ENCODE peak calls at places on chromosome 9, in four cellular contexts. One of them, this sample, is unnamed.

GRCh38 chr9:128127568-128127989 is at the start of gene PTGES2:
- DNase-seq in SK-N-SH: peak
- DNase-seq in K562: peak
- DNase-seq in HepG2: peak
- DNase-seq in this sample: peak

GRCh38 chr9:124473310-124473709 is 23.1 kb downstream of the ADGRD2 start:
- DNase-seq in SK-N-SH: no peak
- DNase-seq in HepG2: peak
- DNase-seq in K562: no peak
- DNase-seq in this sample: no peak

GRCh38 chr9:96061293-96061987 is 185.9 kb downstream of the ERCC6L2 start:
- DNase-seq in SK-N-SH: peak
- DNase-seq in K562: peak
- DNase-seq in HepG2: peak
- DNase-seq in this sample: peak

GRCh38 chr9:23851024-23851629 is 25.1 kb upstream of the ELAVL2 start:
- DNase-seq in SK-N-SH: peak
- DNase-seq in HepG2: no peak
- DNase-seq in K562: no peak
- DNase-seq in this sample: no peak

GRCh38 chr9:34602906-34603305 is 9.0 kb downstream of the RPP25L start:
- DNase-seq in SK-N-SH: no peak
- DNase-seq in K562: no peak
- DNase-seq in HepG2: no peak
- DNase-seq in this sample: no peak

GRCh38 chr9:7979591-7979990 is 180.0 kb upstream of the DMAC1 start:
- DNase-seq in HepG2: no peak
- DNase-seq in SK-N-SH: peak
- DNase-seq in K562: no peak
- DNase-seq in this sample: no peak

GRCh38 chr9:4508246-4508906 is 18.1 kb downstream of the SLC1A1 start:
- DNase-seq in K562: no peak
- DNase-seq in HepG2: no peak
- DNase-seq in SK-N-SH: no peak
- DNase-seq in this sample: no peak

GRCh38 chr9:125663127-125663526 is 43.9 kb downstream of the MAPKAP1 start:
- DNase-seq in K562: no peak
- DNase-seq in HepG2: no peak
- DNase-seq in SK-N-SH: no peak
- DNase-seq in this sample: peak

GRCh38 chr9:116716441-116716840 is 29.3 kb downstream of the TRIM32 start:
- DNase-seq in K562: no peak
- DNase-seq in SK-N-SH: no peak
- DNase-seq in HepG2: no peak
- DNase-seq in this sample: no peak

GRCh38 chr9:137017071-137017470 is 11.0 kb downstream of the ABCA2 start:
- DNase-seq in HepG2: no peak
- DNase-seq in K562: no peak
- DNase-seq in SK-N-SH: no peak
- DNase-seq in this sample: no peak

GRCh38 chr9:95757026-95757425 is 118.5 kb upstream of the ERCC6L2 start:
- DNase-seq in SK-N-SH: no peak
- DNase-seq in HepG2: no peak
- DNase-seq in K562: no peak
- DNase-seq in this sample: no peak

GRCh38 chr9:91817493-91818225 is 132.4 kb downstream of the ROR2 start:
- DNase-seq in K562: no peak
- DNase-seq in HepG2: no peak
- DNase-seq in SK-N-SH: no peak
- DNase-seq in this sample: no peak

GRCh38 chr9:129336130-129336528 is 158.1 kb upstream of the IER5L start:
- DNase-seq in HepG2: no peak
- DNase-seq in SK-N-SH: no peak
- DNase-seq in K562: no peak
- DNase-seq in this sample: no peak

GRCh38 chr9:33227013-33227398 is 13.0 kb upstream of the SPINK4 start:
- DNase-seq in K562: no peak
- DNase-seq in HepG2: no peak
- DNase-seq in SK-N-SH: no peak
- DNase-seq in this sample: no peak

GRCh38 chr9:95206143-95206542 is 111.4 kb downstream of the FANCC start:
- DNase-seq in SK-N-SH: peak
- DNase-seq in K562: no peak
- DNase-seq in HepG2: no peak
- DNase-seq in this sample: no peak

GRCh38 chr9:127937046-127937382 is 640 bp downstream of the DPM2 start:
- DNase-seq in HepG2: no peak
- DNase-seq in K562: no peak
- DNase-seq in SK-N-SH: no peak
- DNase-seq in this sample: no peak

GRCh38 chr9:74908665-74909064 is 20.9 kb upstream of the TRPM6 start:
- DNase-seq in K562: no peak
- DNase-seq in HepG2: no peak
- DNase-seq in SK-N-SH: no peak
- DNase-seq in this sample: no peak

GRCh38 chr9:20592673-20593072 is 29.6 kb downstream of the MLLT3 start:
- DNase-seq in SK-N-SH: no peak
- DNase-seq in HepG2: no peak
- DNase-seq in K562: no peak
- DNase-seq in this sample: no peak

GRCh38 chr9:81070689-81071088 is 618.7 kb downstream of the TLE1 start:
- DNase-seq in HepG2: no peak
- DNase-seq in SK-N-SH: no peak
- DNase-seq in K562: no peak
- DNase-seq in this sample: no peak

GRCh38 chr9:123769723-123770122 is 160.2 kb downstream of the DENND1A start:
- DNase-seq in K562: no peak
- DNase-seq in HepG2: no peak
- DNase-seq in SK-N-SH: no peak
- DNase-seq in this sample: no peak

GRCh38 chr9:70490478-70490877 is 76.0 kb upstream of the KLF9 start:
- DNase-seq in SK-N-SH: no peak
- DNase-seq in K562: no peak
- DNase-seq in HepG2: no peak
- DNase-seq in this sample: no peak

GRCh38 chr9:27645166-27645840 is 72.0 kb upstream of the C9orf72 start:
- DNase-seq in SK-N-SH: no peak
- DNase-seq in K562: no peak
- DNase-seq in HepG2: no peak
- DNase-seq in this sample: no peak

DNA sequence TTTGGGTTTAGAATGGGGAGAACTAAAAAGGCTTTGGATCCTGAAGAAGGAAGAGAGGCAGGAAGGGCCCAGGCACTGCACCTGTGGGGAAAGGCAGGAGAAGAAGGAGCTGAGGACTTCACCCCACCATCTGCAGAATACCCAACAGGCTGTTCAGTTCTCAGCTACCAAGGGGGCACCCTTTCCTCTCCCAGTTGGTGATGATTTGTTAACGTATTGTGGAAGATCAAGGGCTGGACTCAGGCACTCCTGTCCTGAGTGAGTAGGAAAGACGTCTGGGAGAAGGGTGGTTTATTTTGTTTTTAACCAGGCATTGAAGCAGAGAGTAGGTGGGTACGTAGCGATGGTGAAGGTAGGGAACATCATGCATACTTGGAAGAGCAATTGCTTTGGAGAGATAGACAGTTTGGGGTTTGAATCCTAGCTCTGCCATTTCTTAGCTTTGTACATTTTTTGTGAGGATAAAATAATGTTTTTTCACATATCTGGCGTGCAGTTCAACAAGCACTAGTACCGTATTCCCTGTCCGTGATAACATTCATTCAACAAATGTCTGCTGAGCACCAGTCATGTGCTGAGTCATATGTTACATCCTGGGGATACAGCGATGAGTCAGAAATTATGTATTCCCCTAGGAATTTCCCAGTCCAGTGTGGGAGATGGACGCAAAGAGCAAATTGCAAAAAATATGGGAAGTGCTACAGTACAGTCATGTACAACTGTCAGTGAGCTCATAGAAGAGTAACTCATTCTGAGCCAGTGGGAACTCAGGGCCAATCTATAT is 2.1 kb downstream of the MSANTD3 start:
- DNase-seq in SK-N-SH: no peak
- DNase-seq in K562: no peak
- DNase-seq in HepG2: peak
- DNase-seq in this sample: peak
- TF ChIP-seq CTCF in SK-N-SH: no peak
- TF ChIP-seq CTCF in K562: no peak
- TF ChIP-seq CTCF in HepG2: no peak
- TF ChIP-seq CTCF in this sample: no peak

GRCh38 chr9:37002413-37003217 is 31.5 kb downstream of the PAX5 start:
- DNase-seq in HepG2: no peak
- DNase-seq in K562: no peak
- DNase-seq in SK-N-SH: no peak
- DNase-seq in this sample: no peak

GRCh38 chr9:37002036-37002412 is 32.0 kb downstream of the PAX5 start:
- DNase-seq in SK-N-SH: no peak
- DNase-seq in K562: no peak
- DNase-seq in HepG2: no peak
- DNase-seq in this sample: no peak

GRCh38 chr9:37005517-37006140 is 28.4 kb downstream of the PAX5 start:
- DNase-seq in SK-N-SH: no peak
- DNase-seq in HepG2: no peak
- DNase-seq in K562: no peak
- DNase-seq in this sample: no peak

GRCh38 chr9:37007295-37007694 is 26.8 kb downstream of the PAX5 start:
- DNase-seq in K562: no peak
- DNase-seq in HepG2: no peak
- DNase-seq in SK-N-SH: no peak
- DNase-seq in this sample: no peak

GRCh38 chr9:37004424-37004935 is 29.6 kb downstream of the PAX5 start:
- DNase-seq in K562: no peak
- DNase-seq in HepG2: no peak
- DNase-seq in SK-N-SH: no peak
- DNase-seq in this sample: no peak
- H3K27ac ChIP-seq in K562: no peak
- H3K27ac ChIP-seq in HepG2: no peak
- H3K27ac ChIP-seq in SK-N-SH: no peak
- H3K27ac ChIP-seq in this sample: no peak

DNA sequence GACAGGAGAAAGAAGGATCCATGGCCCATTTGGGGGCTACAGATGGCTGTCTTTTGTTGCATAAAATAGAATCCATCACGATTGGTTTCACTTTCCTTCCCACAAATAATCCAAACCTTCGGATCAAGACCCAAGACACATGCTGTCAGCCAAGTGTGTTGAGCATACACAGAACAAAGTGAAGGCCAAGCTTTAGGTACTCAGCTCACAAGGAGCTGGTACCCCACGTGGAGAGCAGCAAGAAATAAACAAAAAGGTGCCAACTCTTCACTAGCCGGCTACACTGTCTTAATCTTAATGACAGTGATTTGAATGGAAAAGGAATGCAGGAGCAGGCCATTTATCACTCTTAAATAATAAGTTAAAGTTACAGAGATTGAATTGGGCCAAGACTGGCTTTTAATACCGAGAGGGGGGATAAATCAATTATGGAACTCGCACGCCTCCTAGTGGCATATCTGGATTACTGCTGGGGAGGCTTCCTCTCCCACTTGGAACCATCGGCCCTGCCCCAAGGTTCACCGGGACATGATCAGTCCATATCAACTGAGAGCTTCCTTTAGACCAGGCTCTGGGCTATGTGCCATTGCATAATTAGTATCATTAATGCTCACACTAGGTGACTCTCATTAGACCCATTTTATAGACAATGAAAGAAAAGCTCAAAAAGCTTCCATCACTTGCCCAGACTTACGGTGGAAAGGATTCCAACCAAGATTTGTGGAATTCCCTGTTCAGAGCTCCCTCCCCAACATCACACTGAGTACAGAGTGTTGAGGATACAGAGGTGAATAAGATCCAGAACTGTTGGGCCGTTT is 94.0 kb downstream of the ACTL7B start:
- DNase-seq in SK-N-SH: peak
- DNase-seq in HepG2: peak
- DNase-seq in K562: peak
- DNase-seq in this sample: peak
- TF ChIP-seq ELF1 in SK-N-SH: no peak
- TF ChIP-seq ELF1 in HepG2: no peak
- TF ChIP-seq ELF1 in K562: no peak
- TF ChIP-seq ELF1 in this sample: no peak

GRCh38 chr9:134855900-134856377 is 24.7 kb upstream of the FCN2 start:
- DNase-seq in SK-N-SH: no peak
- DNase-seq in HepG2: no peak
- DNase-seq in K562: no peak
- DNase-seq in this sample: no peak

GRCh38 chr9:134855231-134855899 is 25.2 kb upstream of the FCN2 start:
- DNase-seq in K562: no peak
- DNase-seq in HepG2: no peak
- DNase-seq in SK-N-SH: no peak
- DNase-seq in this sample: no peak

GRCh38 chr9:134860510-134860909 is 20.1 kb upstream of the FCN2 start:
- DNase-seq in K562: no peak
- DNase-seq in HepG2: no peak
- DNase-seq in SK-N-SH: no peak
- DNase-seq in this sample: no peak

GRCh38 chr9:134861586-134862334 is 18.9 kb upstream of the FCN2 start:
- DNase-seq in K562: no peak
- DNase-seq in SK-N-SH: no peak
- DNase-seq in HepG2: no peak
- DNase-seq in this sample: no peak

DNA sequence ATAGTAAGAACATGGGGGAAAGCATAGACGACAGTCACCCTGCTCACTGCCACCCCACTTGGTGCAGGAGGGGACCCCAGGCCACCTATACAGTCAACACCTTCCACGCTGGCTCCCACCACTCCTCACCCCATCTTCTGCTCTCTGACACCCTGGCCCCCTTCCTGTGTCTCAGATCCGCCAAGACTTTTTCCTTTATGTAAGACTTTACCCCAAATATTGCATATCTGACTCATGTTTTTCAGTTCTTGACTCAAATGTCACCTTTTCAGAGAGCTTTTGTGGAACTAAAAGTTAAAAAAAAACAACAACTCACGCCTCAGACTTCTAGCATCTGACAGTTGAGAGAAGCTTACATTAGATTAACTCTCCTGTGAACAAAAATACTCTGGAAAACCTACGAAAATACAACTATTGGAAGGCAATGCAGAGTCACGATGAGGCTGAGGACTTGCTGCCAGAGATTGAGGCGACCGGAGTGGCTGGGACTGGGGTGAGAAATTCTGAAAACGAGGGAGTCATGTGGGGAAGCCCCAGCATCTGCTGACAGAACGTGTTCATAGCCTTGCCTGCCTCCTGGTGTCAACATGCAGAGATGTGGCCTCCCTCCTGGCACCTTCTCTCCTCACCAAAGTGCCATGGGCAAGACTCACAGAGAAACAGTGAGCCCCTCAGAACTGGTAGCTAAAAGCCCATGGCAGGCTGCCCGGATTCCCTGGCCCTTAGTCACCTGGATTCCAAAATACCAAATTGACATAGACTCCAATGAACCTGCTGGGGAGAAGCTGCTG is 22.4 kb upstream of the FCN2 start:
- DNase-seq in K562: no peak
- DNase-seq in SK-N-SH: no peak
- DNase-seq in HepG2: no peak
- DNase-seq in this sample: no peak
- TF ChIP-seq CTCF in K562: no peak
- TF ChIP-seq CTCF in SK-N-SH: no peak
- TF ChIP-seq CTCF in HepG2: no peak
- TF ChIP-seq CTCF in this sample: peak

GRCh38 chr9:122086873-122087272 is 6.2 kb downstream of the TTLL11 start:
- DNase-seq in SK-N-SH: no peak
- DNase-seq in K562: no peak
- DNase-seq in HepG2: no peak
- DNase-seq in this sample: no peak
- H3K27ac ChIP-seq in SK-N-SH: no peak
- H3K27ac ChIP-seq in K562: no peak
- H3K27ac ChIP-seq in HepG2: no peak
- H3K27ac ChIP-seq in this sample: no peak

This sample was measured in HCT116.